ENCODE peak calls at places on chromosome 2, in five cellular contexts. F is lung; S is M059J; Y is CMK; E is activated CD4-positive, CD25-positive, alpha-beta regulatory T cell. A is an unnamed sample.

GRCh38 chr2:54456526-54457325 is 599 bp downstream of the SPTBN1 start:
- DNase-seq in F (no peak), S (peak; percentile 48), Y (no peak), E (no peak), A (no peak)

GRCh38 chr2:105782646-105783045 is 37.9 kb downstream of the NCK2 start:
- DNase-seq in F (no peak), S (no peak), Y (no peak), E (no peak), A (no peak)

GRCh38 chr2:235314371-235314915 is 179.4 kb upstream of the AGAP1 start:
- DNase-seq in F (no peak), S (peak; percentile 52), Y (no peak), E (no peak), A (no peak)

GRCh38 chr2:218267259-218267658 is 2.7 kb downstream of the AAMP start:
- DNase-seq in F (no peak), S (no peak), Y (no peak), E (no peak), A (peak; percentile 26)

GRCh38 chr2:143950675-143951074 is 569.2 kb downstream of the ZEB2 start:
- DNase-seq in F (no peak), S (no peak), Y (no peak), E (no peak), A (no peak)

GRCh38 chr2:112877423-112877822 is 33.5 kb upstream of the IL37 start:
- DNase-seq in F (no peak), S (peak; percentile 65), Y (no peak), E (no peak), A (no peak)

GRCh38 chr2:95077521-95077807 is 44.1 kb downstream of the MRPS5 start:
- DNase-seq in F (no peak), S (peak; percentile 43), Y (no peak), E (no peak), A (no peak)

GRCh38 chr2:151766421-151767153 is 32.3 kb upstream of the NEB start:
- DNase-seq in F (no peak), S (no peak), Y (no peak), E (no peak), A (no peak)

GRCh38 chr2:176967911-176968451 is 244.6 kb upstream of the HNRNPA3 start:
- DNase-seq in F (no peak), S (no peak), Y (no peak), E (no peak), A (no peak)

GRCh38 chr2:28366496-28367282 is 26.0 kb upstream of the FOSL2 start:
- DNase-seq in F (no peak), S (peak; percentile 71), Y (peak; percentile 89), E (no peak), A (no peak)

GRCh38 chr2:219533930-219534661 is 9.5 kb downstream of the CHPF start:
- DNase-seq in F (no peak), S (no peak), Y (no peak), E (no peak), A (no peak)

GRCh38 chr2:207765541-207765940 is 4.2 kb downstream of the FZD5 start:
- DNase-seq in F (peak; percentile 78), S (no peak), Y (no peak), E (no peak), A (peak; percentile 40)

GRCh38 chr2:20796374-20796791 is 26.5 kb downstream of the LDAH start:
- DNase-seq in F (peak; percentile 32), S (no peak), Y (no peak), E (no peak), A (no peak)

GRCh38 chr2:167271941-167272340 is 383.7 kb downstream of the XIRP2 start:
- DNase-seq in F (no peak), S (no peak), Y (no peak), E (no peak), A (no peak)

GRCh38 chr2:102277202-102277700 is 34.1 kb upstream of the IL1RL1 start:
- DNase-seq in F (no peak), S (no peak), Y (no peak), E (no peak), A (no peak)

GRCh38 chr2:86584164-86584913 is 21.1 kb upstream of the CHMP3 start:
- DNase-seq in F (no peak), S (peak; percentile 60), Y (peak; percentile 27), E (no peak), A (no peak)

GRCh38 chr2:127386246-127386645 is 1.5 kb downstream of the MAP3K2 start:
- DNase-seq in F (no peak), S (no peak), Y (no peak), E (no peak), A (no peak)

GRCh38 chr2:343355-343754 is 55.5 kb upstream of the ALKAL2 start:
- DNase-seq in F (no peak), S (no peak), Y (no peak), E (no peak), A (no peak)

GRCh38 chr2:100013892-100014677 is 128.3 kb downstream of the AFF3 start:
- DNase-seq in F (no peak), S (peak; percentile 93), Y (no peak), E (no peak), A (peak; percentile 22)

GRCh38 chr2:207734636-207735512 is 23.4 kb downstream of the CCNYL1 start:
- DNase-seq in F (no peak), S (no peak), Y (no peak), E (no peak), A (no peak)

GRCh38 chr2:239190921-239191885 is 209.6 kb downstream of the HDAC4 start:
- DNase-seq in F (no peak), S (no peak), Y (no peak), E (no peak), A (peak; percentile 12)

GRCh38 chr2:116696223-116696622 is 1118.3 kb upstream of the DDX18 start:
- DNase-seq in F (no peak), S (no peak), Y (no peak), E (no peak), A (no peak)